ENCODE peak calls at places on chromosomes 3 and 15, in four cellular contexts. W is A549, N is K562, S is HepG2. E is an unnamed sample.

GRCh38 chr3:137013955-137014688 is 56.3 kb downstream of the IL20RB start:
- DNase-seq in W (peak; percentile 77), S (peak; percentile 82), N (peak; percentile 88), E (peak; percentile 90)

GRCh38 chr3:126342991-126343661 is 14.1 kb downstream of the KLF15 start:
- DNase-seq in W (no peak), S (peak; percentile 41), N (peak; percentile 28), E (peak; percentile 47)

GRCh38 chr3:19432679-19433078 is 284.4 kb downstream of the KCNH8 start:
- DNase-seq in N (no peak), W (no peak), S (no peak), E (no peak)

GRCh38 chr15:52208306-52208946 is 17.2 kb upstream of the GNB5 start:
- DNase-seq in S (peak; percentile 76), N (peak; percentile 78), W (peak; percentile 81), E (peak; percentile 86)

GRCh38 chr3:128878556-128879124 is 780 bp upstream of the ACAD9 start:
- DNase-seq in S (peak; percentile 15), W (peak; percentile 14), N (peak; percentile 51), E (no peak)

GRCh38 chr3:197366301-197367044 is 68.1 kb upstream of the DLG1 start:
- DNase-seq in S (no peak), N (no peak), W (no peak), E (no peak)

GRCh38 chr15:51736646-51737537 is 563 bp downstream of the LYSMD2 start:
- DNase-seq in S (no peak), N (peak; percentile 72), W (peak; percentile 60), E (peak; percentile 56)

GRCh38 chr15:85708402-85708932 is 86.3 kb downstream of the KLHL25 start:
- DNase-seq in S (peak; percentile 79), W (no peak), N (no peak), E (no peak)

GRCh38 chr15:56817266-56817665 is 84.0 kb upstream of the ZNF280D start:
- DNase-seq in N (no peak), S (no peak), W (no peak), E (no peak)

GRCh38 chr3:179071569-179072397 is at the start of gene ZMAT3:
- DNase-seq in N (peak; percentile 88), W (peak; percentile 55), S (peak; percentile 71), E (peak; percentile 85)

GRCh38 chr15:60400957-60401356 is 3.2 kb upstream of the ANXA2 start:
- DNase-seq in N (no peak), W (no peak), S (no peak), E (no peak)

GRCh38 chr3:97863025-97863424 is 41.2 kb downstream of the CRYBG3 start:
- DNase-seq in S (no peak), N (no peak), W (no peak), E (no peak)

GRCh38 chr3:108437439-108437838 is 73.0 kb downstream of the MYH15 start:
- DNase-seq in S (no peak), N (no peak), W (no peak), E (no peak)

GRCh38 chr3:159548675-159549335 is 439.8 kb upstream of the IL12A start:
- DNase-seq in W (no peak), S (no peak), N (no peak), E (no peak)

GRCh38 chr15:41498657-41499056 is 5.0 kb downstream of the ITPKA start:
- DNase-seq in N (no peak), S (no peak), W (no peak), E (no peak)

GRCh38 chr3:12462159-12462962 is 21.9 kb upstream of the TSEN2 start:
- DNase-seq in W (no peak), N (no peak), S (peak; percentile 57), E (no peak)

GRCh38 chr3:154023148-154023547 is 98.0 kb upstream of the ARHGEF26 start:
- DNase-seq in S (peak; percentile 85), N (no peak), W (peak; percentile 3), E (no peak)

GRCh38 chr3:184311633-184312032 is 2.8 kb upstream of the EIF4G1 start:
- DNase-seq in S (no peak), W (no peak), N (no peak), E (no peak)

GRCh38 chr3:52328536-52329080 is 12.5 kb downstream of the DNAH1 start:
- DNase-seq in S (no peak), W (no peak), N (no peak), E (no peak)

GRCh38 chr15:36458406-36458805 is 121.0 kb upstream of the CDIN1 start:
- DNase-seq in N (no peak), S (no peak), W (no peak), E (no peak)

GRCh38 chr3:125334675-125335560 is 40.2 kb downstream of the ZNF148 start:
- DNase-seq in S (no peak), W (no peak), N (no peak), E (no peak)

GRCh38 chr3:139561959-139562676 is 22.6 kb upstream of the RBP1 start:
- DNase-seq in N (peak; percentile 36), W (peak; percentile 25), S (peak; percentile 47), E (peak; percentile 72)

GRCh38 chr3:179347383-179348194 is at the start of gene MFN1:
- DNase-seq in S (peak; percentile 93), W (peak; percentile 76), N (peak; percentile 96), E (peak; percentile 90)

GRCh38 chr3:141049681-141050080 is 1.5 kb upstream of the SPSB4 start:
- DNase-seq in S (no peak), W (peak; percentile 32), N (peak; percentile 16), E (peak; percentile 46)

GRCh38 chr3:49171119-49171774 is at the start of gene KLHDC8B:
- DNase-seq in N (peak; percentile 94), S (peak; percentile 82), W (peak; percentile 73), E (peak; percentile 96)

GRCh38 chr3:41053220-41053619 is 146.1 kb upstream of the CTNNB1 start:
- DNase-seq in W (no peak), N (no peak), S (no peak), E (no peak)
- TF ChIP-seq NR3C1 in W (no peak), N (no peak), S (no peak), E (no peak)

DNA sequence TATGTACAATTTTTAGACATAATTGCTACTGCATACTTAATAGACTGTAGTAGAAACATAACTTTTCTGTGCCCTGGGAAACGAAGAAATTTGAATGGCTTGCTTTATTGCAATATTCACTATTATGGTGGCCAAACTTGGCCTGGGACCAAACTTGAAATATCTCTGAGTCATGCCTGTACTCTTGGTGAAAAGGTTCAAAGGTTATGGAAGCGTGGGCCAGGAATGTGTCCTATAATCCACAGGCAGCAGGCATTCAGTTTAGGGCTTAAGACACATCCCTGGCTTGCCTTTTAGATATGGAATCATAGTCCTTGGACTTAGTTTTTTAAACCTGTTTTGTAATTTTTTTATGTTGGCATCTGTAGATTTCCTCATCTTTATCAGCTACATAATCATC is 124.3 kb downstream of the LRIG1 start:
- DNase-seq in W (peak; percentile 13), S (peak; percentile 90), N (peak; percentile 30), E (no peak)
- TF ChIP-seq NR3C1 in W (no peak), S (no peak), N (no peak), E (no peak)

GRCh38 chr3:107268461-107268860 is 108.8 kb upstream of the CCDC54 start:
- DNase-seq in N (no peak), W (no peak), S (no peak), E (no peak)

GRCh38 chr3:107269081-107269480 is 108.2 kb upstream of the CCDC54 start:
- DNase-seq in S (no peak), N (no peak), W (no peak), E (no peak)

GRCh38 chr3:107272471-107272870 is 104.8 kb upstream of the CCDC54 start:
- DNase-seq in N (no peak), W (no peak), S (no peak), E (no peak)

GRCh38 chr3:107272885-107273284 is 104.4 kb upstream of the CCDC54 start:
- DNase-seq in N (no peak), W (no peak), S (no peak), E (no peak)

DNA sequence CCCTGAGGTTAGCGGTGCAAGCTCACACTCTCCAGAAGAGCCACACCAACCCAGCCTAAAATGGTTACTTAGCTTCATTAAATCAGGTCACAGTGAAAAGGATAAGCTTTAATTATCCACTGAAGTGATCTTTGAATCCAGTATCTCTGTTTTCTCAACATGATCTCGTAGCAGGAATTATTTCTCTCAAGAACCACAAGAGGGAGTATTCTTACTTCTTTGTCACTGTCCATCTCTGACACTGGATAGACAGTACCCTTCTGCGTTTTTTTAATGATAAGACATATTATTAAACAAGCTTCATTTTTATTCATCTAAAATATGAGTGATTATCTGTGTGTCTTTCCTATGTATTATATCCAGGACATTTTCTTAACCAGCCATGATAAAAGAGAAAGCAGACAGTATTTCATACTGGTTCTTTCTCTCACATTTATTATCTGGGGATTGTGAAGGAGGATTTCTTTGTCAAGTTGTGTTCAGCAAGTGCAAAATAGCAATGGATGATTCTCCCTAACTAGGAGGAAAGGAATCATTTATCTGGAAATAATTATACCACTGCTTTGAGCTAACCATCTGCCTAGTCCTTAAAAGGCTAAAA is 105.4 kb upstream of the CCDC54 start:
- DNase-seq in W (peak; percentile 21), N (no peak), S (peak; percentile 18), E (no peak)
- TF ChIP-seq NR3C1 in W (no peak), N (no peak), S (no peak), E (no peak)

GRCh38 chr15:73897441-73898261 is 24.3 kb downstream of the TBC1D21 start:
- DNase-seq in S (peak; percentile 25), N (peak; percentile 73), W (peak; percentile 67), E (peak; percentile 78)
- TF ChIP-seq NR3C1 in S (no peak), N (no peak), W (no peak), E (no peak)

E was measured in WTC11.